ENCODE peak calls at places on chromosome 1, in ten cellular contexts. L is CD4-positive, alpha-beta T cell; X is choroid plexus epithelial cell; D is endodermal cell; O is neural crest cell; E is astrocyte of the cerebellum; W is WERI-Rb-1; H is brain microvascular endothelial cell; S is cardiac muscle cell; Y is PC-3. G is an unnamed sample.

GRCh38 chr1:8122160-8122476 is 96.0 kb upstream of the ERRFI1 start:
- DNase-seq in S (no peak), O (no peak), D (no peak), W (no peak), E (no peak), X (peak), L (no peak), H (peak), Y (no peak), G (no peak)

GRCh38 chr1:175089319-175089718 is 21.7 kb downstream of the TNN start:
- DNase-seq in D (peak), E (no peak), Y (no peak), X (no peak), H (no peak), L (no peak), S (no peak), O (no peak), W (no peak), G (no peak)

GRCh38 chr1:10980094-10980577 is 32.3 kb upstream of the TARDBP start:
- DNase-seq in O (peak), W (no peak), Y (peak), X (peak), H (peak), D (peak), L (no peak), S (peak), E (peak), G (no peak)

GRCh38 chr1:9900142-9901043 is 9.7 kb downstream of the CTNNBIP1 start:
- DNase-seq in L (no peak), Y (no peak), W (peak), X (no peak), O (no peak), H (no peak), E (no peak), D (no peak), S (peak), G (peak)

GRCh38 chr1:31923905-31924304 is 14.3 kb downstream of the PTP4A2 start:
- DNase-seq in D (no peak), L (no peak), X (peak), Y (no peak), S (no peak), E (no peak), W (no peak), H (no peak), O (no peak), G (no peak)

GRCh38 chr1:69976896-69977295 is 228.5 kb downstream of the LRRC40 start:
- DNase-seq in W (no peak), L (no peak), S (no peak), X (peak), D (no peak), H (peak), E (no peak), O (no peak), Y (no peak), G (no peak)

GRCh38 chr1:59079434-59080135 is 217.3 kb upstream of the FGGY start:
- DNase-seq in S (no peak), Y (no peak), D (no peak), W (no peak), X (peak), E (no peak), H (no peak), O (no peak), L (no peak), G (no peak)

GRCh38 chr1:208025036-208025435 is 114.1 kb upstream of the CD34 start:
- DNase-seq in X (no peak), Y (no peak), O (no peak), W (no peak), E (peak), H (no peak), S (no peak), L (no peak), D (no peak), G (no peak)

GRCh38 chr1:32431736-32432400 is 33.0 kb upstream of the ZBTB8B start:
- DNase-seq in E (no peak), S (no peak), O (no peak), L (no peak), D (peak), W (no peak), Y (no peak), H (no peak), X (no peak), G (no peak)

GRCh38 chr1:13830616-13831280 is 130.8 kb downstream of the PRDM2 start:
- DNase-seq in D (no peak), W (no peak), Y (no peak), H (no peak), S (peak), E (no peak), O (no peak), L (no peak), X (no peak), G (no peak)

GRCh38 chr1:214720561-214720960 is 117.6 kb downstream of the CENPF start:
- DNase-seq in Y (no peak), O (no peak), X (no peak), H (no peak), D (no peak), E (no peak), W (no peak), S (no peak), L (no peak), G (no peak)

GRCh38 chr1:236978740-236979139 is 25.5 kb downstream of the MT1HL1 start:
- DNase-seq in Y (no peak), E (no peak), W (no peak), H (no peak), D (peak), X (no peak), O (no peak), S (no peak), L (no peak), G (no peak)

GRCh38 chr1:247268390-247269045 is 12.6 kb downstream of the VN1R5 start:
- DNase-seq in W (no peak), Y (no peak), L (no peak), O (no peak), X (peak), S (no peak), H (no peak), E (no peak), D (no peak), G (no peak)

DNA sequence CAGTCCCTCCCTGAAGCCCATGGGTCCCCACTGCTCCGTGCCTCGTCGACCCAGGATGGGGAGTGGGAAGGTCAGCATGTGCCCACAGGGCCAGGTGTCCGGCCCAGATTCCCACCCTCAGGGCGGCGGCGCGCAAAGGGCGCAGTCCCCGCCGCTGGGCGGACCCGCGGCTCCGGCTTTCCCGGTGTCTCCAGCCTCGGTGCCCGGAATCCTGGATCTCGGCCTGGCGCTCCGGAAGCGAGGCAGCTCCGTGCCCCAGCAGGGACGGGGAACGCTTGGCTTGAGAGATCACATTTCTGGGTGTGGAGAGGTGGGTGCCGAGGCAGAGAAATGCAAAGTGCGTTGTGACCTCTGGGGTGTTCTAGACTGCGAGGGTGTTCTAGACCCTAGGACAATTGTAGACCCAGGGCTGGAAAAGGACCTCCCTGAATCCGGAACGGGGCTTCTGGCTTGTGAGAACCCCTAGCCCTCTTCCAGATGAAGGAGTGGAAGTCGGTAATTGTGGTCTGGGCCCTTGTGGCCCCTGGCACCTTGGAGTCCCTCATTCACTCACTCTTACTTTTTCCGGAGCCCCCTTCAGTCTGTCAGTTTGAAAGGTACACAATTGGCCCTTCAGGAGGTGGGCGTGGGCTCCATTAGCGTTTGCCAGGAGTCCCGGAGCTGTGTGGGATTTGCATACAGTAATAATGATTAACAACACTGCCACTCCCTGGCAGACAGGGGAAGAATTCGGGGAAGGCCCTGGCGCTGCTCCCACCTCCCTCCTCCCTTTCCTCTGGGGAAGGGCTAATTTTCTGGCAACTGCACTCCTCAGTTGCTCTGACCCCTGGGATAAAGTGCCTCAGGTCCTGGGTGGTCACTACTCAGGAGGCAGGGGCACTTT is 1.7 kb upstream of the KCND3 start:
- DNase-seq in W (peak), O (peak), E (no peak), S (peak), H (no peak), L (no peak), Y (peak), D (peak), X (peak), G (no peak)
- TF ChIP-seq CTCF in W (peak), O (peak), E (peak), S (peak), H (peak), L (no peak), Y (peak), D (peak), X (peak), G (no peak)

DNA sequence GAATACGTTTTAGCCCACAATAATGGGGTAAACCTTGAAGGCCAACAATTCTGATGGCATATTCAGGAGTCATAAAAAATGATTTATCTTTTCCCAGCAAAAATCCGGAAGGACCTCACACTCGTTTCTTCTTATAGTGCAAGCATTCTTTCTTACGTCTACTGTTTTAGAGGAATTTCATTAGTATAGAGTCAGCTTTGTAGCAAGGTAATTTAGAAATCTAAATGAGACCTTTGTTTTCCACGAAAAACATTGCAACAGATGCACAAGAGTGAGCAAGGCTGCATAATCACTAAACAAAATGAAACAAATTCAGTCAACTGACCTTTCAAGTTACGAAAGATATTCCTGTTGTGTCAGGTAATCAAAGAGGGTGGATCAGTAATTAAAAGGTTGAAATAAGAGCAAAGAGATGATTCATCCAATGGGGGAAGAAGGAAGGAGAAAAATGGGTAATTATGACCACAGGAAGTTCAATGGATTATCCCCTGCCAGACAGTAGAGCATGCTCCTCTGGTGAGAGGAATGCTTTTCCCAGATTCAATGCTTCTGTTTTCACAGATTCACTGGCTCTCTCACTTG is 558 bp upstream of the CSDE1 start:
- DNase-seq in L (no peak), S (no peak), Y (no peak), X (no peak), H (no peak), W (no peak), O (no peak), E (no peak), D (no peak), G (no peak)
- TF ChIP-seq CTCF in L (no peak), S (no peak), Y (no peak), X (no peak), H (no peak), W (no peak), O (peak), E (no peak), D (no peak), G (peak)

GRCh38 chr1:226062558-226063361 is at the start of gene H3-3A:
- DNase-seq in X (peak), S (peak), L (peak), D (peak), E (peak), H (peak), O (peak), W (peak), Y (peak), G (peak)
- TF ChIP-seq CTCF in X (no peak), S (no peak), L (no peak), D (peak), E (no peak), H (no peak), O (peak), W (no peak), Y (no peak), G (no peak)

DNA sequence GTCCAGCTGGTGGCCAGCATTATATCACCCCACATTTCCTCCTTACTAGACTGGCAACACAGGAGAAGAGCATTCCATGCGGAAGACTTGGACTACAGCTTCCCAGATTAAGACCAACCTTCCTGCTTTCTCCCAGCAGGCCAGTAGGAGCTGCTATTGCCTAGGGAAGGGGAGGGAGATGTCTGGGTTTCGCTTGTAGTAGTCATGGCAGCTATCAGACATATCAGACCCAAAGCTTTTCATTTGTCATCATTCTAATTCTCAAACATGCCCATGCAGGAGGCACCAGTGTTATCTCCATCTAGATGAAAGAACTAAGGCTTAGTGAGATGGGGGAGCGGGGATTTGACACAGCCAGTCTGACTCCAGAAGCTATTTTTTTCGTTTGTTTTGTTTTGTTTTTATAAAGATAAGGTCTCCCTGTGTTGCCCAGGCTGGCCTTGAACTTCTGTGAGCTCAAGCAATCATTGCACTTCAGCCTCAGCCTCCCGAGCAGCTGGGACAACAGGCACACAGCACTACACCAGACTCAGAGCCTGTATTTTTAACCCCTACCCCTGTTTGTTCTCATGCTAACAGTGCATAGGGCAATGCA is 4.5 kb downstream of the PLA2G2A start:
- DNase-seq in W (peak), H (peak), Y (peak), S (peak), D (peak), E (peak), O (peak), L (no peak), X (peak), G (no peak)
- TF ChIP-seq CTCF in W (peak), H (peak), Y (peak), S (peak), D (peak), E (peak), O (peak), L (no peak), X (peak), G (no peak)

GRCh38 chr1:101992816-101993575 is 3.7 kb downstream of the OLFM3 start:
- DNase-seq in E (no peak), X (no peak), L (no peak), Y (no peak), O (no peak), D (no peak), S (no peak), W (no peak), H (no peak), G (no peak)
- TF ChIP-seq CTCF in E (no peak), X (no peak), L (no peak), Y (no peak), O (no peak), D (no peak), S (no peak), W (no peak), H (no peak), G (no peak)

DNA sequence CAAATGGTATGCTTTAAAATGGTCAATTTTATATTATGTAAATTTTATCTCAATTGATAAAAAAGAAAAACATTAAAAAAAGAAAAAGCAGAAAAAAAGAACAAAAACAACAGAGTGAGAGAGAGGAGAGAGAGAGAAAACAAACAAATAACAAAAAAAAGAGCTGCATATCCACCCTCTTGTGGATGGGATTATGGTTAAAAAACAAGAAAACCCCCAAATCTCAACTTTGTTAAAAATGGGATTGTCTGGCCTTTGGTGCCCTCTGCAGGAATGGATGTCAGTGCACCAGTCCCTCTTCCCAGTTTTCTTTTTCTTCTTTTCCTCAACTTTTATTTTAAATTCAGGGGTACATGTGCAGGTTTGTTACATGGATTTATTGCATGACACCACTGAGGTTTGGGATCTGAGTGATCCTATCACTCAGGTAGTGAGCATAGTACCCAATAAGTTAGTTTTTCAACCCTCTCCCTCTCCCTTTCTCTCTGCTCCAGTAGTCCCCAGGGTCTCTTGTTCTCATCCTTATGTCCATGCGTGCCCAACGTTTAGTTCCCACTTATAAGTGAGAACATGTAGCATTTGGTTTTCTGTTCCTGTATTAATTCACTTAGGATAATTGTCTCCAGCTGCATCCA is 28.1 kb downstream of the RNF187 start:
- DNase-seq in L (peak), H (peak), O (peak), W (no peak), E (peak), Y (peak), X (peak), S (peak), D (peak), G (no peak)
- TF ChIP-seq CTCF in L (peak), H (peak), O (peak), W (peak), E (peak), Y (peak), X (peak), S (peak), D (peak), G (peak)

GRCh38 chr1:86828024-86828423 is 85.9 kb downstream of the SELENOF start:
- DNase-seq in O (no peak), D (no peak), Y (no peak), H (no peak), X (no peak), L (no peak), S (no peak), E (no peak), W (no peak), G (no peak)

GRCh38 chr1:86832409-86832808 is 81.5 kb downstream of the SELENOF start:
- DNase-seq in S (no peak), D (no peak), O (no peak), E (no peak), H (no peak), L (no peak), W (no peak), Y (no peak), X (no peak), G (no peak)

GRCh38 chr1:86833461-86834215 is 80.3 kb downstream of the SELENOF start:
- DNase-seq in D (peak), W (peak), L (peak), S (peak), E (peak), O (peak), H (peak), X (peak), Y (peak), G (peak)
- TF ChIP-seq CTCF in D (peak), W (peak), L (peak), S (peak), E (peak), O (peak), H (peak), X (peak), Y (peak), G (peak)

DNA sequence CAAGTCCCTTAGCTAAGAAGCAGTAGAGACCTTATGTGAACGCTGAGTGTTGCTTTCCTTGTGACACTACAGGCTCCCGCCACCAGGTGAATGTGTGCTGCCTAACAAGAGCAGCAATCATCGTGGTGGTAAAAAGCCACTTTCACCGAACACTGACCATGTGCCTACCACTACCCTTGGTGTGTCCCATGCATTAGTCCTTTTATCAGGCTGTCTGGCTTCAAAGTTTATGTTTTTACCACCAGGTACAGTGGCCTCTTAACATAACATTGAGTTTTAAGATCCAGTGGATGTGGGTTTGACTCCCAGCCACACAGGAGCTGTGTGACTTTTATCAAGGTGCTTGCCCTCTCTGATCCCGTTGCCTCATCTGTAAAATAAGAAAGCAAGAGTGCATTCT is 1.7 kb downstream of the C1QB start:
- DNase-seq in Y (peak), W (no peak), L (no peak), O (no peak), S (no peak), H (no peak), D (peak), E (no peak), X (peak), G (no peak)
- TF ChIP-seq CTCF in Y (peak), W (peak), L (no peak), O (peak), S (no peak), H (peak), D (peak), E (peak), X (peak), G (no peak)

GRCh38 chr1:162679298-162679697 is 47.0 kb downstream of the DDR2 start:
- DNase-seq in Y (no peak), E (no peak), W (no peak), D (no peak), X (no peak), H (no peak), L (no peak), O (no peak), S (no peak), G (no peak)

GRCh38 chr1:162676767-162677166 is 44.5 kb downstream of the DDR2 start:
- DNase-seq in H (no peak), S (no peak), L (no peak), X (peak), O (no peak), E (peak), Y (no peak), W (no peak), D (no peak), G (no peak)

GRCh38 chr1:162678439-162678838 is 46.2 kb downstream of the DDR2 start:
- DNase-seq in S (no peak), E (peak), O (no peak), D (no peak), L (no peak), H (peak), W (no peak), Y (peak), X (peak), G (no peak)

GRCh38 chr1:162676087-162676486 is 43.8 kb downstream of the DDR2 start:
- DNase-seq in W (no peak), H (peak), Y (peak), L (no peak), E (peak), D (no peak), S (no peak), O (no peak), X (peak), G (no peak)

DNA sequence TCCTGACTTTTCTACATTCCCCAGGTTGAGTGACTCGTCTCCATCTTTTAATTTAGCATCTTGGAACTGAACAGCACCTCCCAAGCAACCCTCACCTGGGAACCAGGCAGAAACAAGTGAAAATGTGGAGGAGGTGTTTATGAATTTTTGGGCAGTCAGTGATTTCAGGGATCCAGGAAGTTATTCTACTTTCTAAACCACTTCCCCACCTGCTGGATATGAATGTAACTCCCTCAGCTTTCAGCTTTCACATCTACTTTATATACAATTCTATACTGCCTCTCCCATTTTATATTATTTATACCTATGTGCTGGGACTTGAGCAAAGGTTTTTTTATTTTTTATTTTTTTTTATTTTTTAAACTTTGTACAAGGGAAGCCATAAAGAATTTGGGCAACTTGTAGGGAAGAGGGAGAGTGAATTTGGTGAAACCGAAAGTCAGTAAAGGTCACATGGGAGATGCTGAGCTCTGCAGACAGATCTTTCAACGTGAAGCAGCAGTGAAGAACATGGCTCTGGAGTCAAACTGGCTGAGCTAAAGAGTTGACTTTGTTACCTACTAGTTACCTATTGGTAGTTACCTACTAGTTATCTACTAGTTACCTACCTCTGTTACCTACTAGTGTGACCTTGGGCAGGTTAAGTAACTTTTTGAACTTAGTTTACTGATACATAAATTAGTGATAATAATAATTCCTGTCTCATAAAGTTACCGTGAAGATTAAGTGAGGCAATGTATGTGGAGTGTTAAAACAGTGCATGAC is 45.5 kb downstream of the DDR2 start:
- DNase-seq in W (no peak), Y (no peak), S (no peak), X (no peak), H (no peak), O (no peak), D (no peak), E (no peak), L (no peak), G (no peak)
- TF ChIP-seq CTCF in W (no peak), Y (no peak), S (no peak), X (no peak), H (no peak), O (no peak), D (no peak), E (no peak), L (no peak), G (no peak)